ENCODE peak calls at places on chromosomes 13 and 19, in four cellular contexts. One of them, this sample, is unnamed.

GRCh38 chr13:41565221-41565620 is 107.9 kb downstream of the RGCC start:
- DNase-seq in H1: no peak
- DNase-seq in NT2/D1: no peak
- DNase-seq in GM12878: no peak
- DNase-seq in this sample: no peak

GRCh38 chr13:78589206-78589605 is 14.1 kb downstream of the POU4F1 start:
- DNase-seq in H1: no peak
- DNase-seq in NT2/D1: no peak
- DNase-seq in GM12878: no peak
- DNase-seq in this sample: peak; percentile 81

GRCh38 chr13:98535501-98536357 is 41.2 kb downstream of the STK24 start:
- DNase-seq in H1: no peak
- DNase-seq in NT2/D1: no peak
- DNase-seq in GM12878: no peak
- DNase-seq in this sample: no peak

GRCh38 chr19:45027371-45027770 is 11.5 kb upstream of the CLASRP start:
- DNase-seq in H1: no peak
- DNase-seq in NT2/D1: no peak
- DNase-seq in GM12878: no peak
- DNase-seq in this sample: no peak

GRCh38 chr19:14146789-14147216 is 10.4 kb upstream of the ASF1B start:
- DNase-seq in H1: no peak
- DNase-seq in NT2/D1: no peak
- DNase-seq in GM12878: no peak
- DNase-seq in this sample: no peak

GRCh38 chr19:18397242-18398202 is at the start of gene LRRC25:
- DNase-seq in H1: no peak
- DNase-seq in NT2/D1: peak; percentile 23
- DNase-seq in GM12878: no peak
- DNase-seq in this sample: no peak

GRCh38 chr19:34480971-34481821 is at the start of gene WTIP:
- DNase-seq in H1: no peak
- DNase-seq in NT2/D1: peak; percentile 64
- DNase-seq in GM12878: no peak
- DNase-seq in this sample: peak; percentile 55

GRCh38 chr13:95121516-95121915 is 179.7 kb downstream of the ABCC4 start:
- DNase-seq in H1: no peak
- DNase-seq in NT2/D1: no peak
- DNase-seq in GM12878: no peak
- DNase-seq in this sample: no peak

GRCh38 chr19:11090264-11091032 is 1.2 kb downstream of the LDLR start:
- DNase-seq in H1: peak; percentile 83
- DNase-seq in NT2/D1: peak; percentile 96
- DNase-seq in GM12878: peak; percentile 76
- DNase-seq in this sample: peak; percentile 91

GRCh38 chr13:104532131-104532530 is 1465.9 kb upstream of the SLC10A2 start:
- DNase-seq in H1: no peak
- DNase-seq in NT2/D1: no peak
- DNase-seq in GM12878: no peak
- DNase-seq in this sample: no peak

GRCh38 chr13:19845758-19846157 is 17.7 kb downstream of the ZMYM5 start:
- DNase-seq in H1: no peak
- DNase-seq in NT2/D1: no peak
- DNase-seq in GM12878: no peak
- DNase-seq in this sample: peak; percentile 7

GRCh38 chr19:17455711-17456123 is 5.0 kb downstream of the NXNL1 start:
- DNase-seq in H1: no peak
- DNase-seq in NT2/D1: no peak
- DNase-seq in GM12878: no peak
- DNase-seq in this sample: no peak

GRCh38 chr13:20609145-20609544 is 42.2 kb downstream of the IFT88 start:
- DNase-seq in H1: no peak
- DNase-seq in NT2/D1: no peak
- DNase-seq in GM12878: no peak
- DNase-seq in this sample: no peak

GRCh38 chr13:36531746-36532486 is 99.6 kb downstream of the CCNA1 start:
- DNase-seq in H1: no peak
- DNase-seq in NT2/D1: no peak
- DNase-seq in GM12878: no peak
- DNase-seq in this sample: no peak

GRCh38 chr19:12794196-12794921 is 3.1 kb downstream of the JUNB start:
- DNase-seq in H1: no peak
- DNase-seq in NT2/D1: no peak
- DNase-seq in GM12878: no peak
- DNase-seq in this sample: no peak

GRCh38 chr13:36685912-36686311 is 12.1 kb downstream of the SERTM1 start:
- DNase-seq in H1: no peak
- DNase-seq in NT2/D1: no peak
- DNase-seq in GM12878: no peak
- DNase-seq in this sample: no peak

GRCh38 chr19:4229179-4229931 is at the start of gene EBI3:
- DNase-seq in H1: no peak
- DNase-seq in NT2/D1: no peak
- DNase-seq in GM12878: peak; percentile 88
- DNase-seq in this sample: no peak

GRCh38 chr19:13872695-13873389 is 4.1 kb upstream of the NANOS3 start:
- DNase-seq in H1: no peak
- DNase-seq in NT2/D1: peak; percentile 85
- DNase-seq in GM12878: no peak
- DNase-seq in this sample: no peak

GRCh38 chr19:58562126-58563033 is 4.0 kb upstream of the UBE2M start:
- DNase-seq in H1: no peak
- DNase-seq in NT2/D1: no peak
- DNase-seq in GM12878: no peak
- DNase-seq in this sample: no peak

DNA sequence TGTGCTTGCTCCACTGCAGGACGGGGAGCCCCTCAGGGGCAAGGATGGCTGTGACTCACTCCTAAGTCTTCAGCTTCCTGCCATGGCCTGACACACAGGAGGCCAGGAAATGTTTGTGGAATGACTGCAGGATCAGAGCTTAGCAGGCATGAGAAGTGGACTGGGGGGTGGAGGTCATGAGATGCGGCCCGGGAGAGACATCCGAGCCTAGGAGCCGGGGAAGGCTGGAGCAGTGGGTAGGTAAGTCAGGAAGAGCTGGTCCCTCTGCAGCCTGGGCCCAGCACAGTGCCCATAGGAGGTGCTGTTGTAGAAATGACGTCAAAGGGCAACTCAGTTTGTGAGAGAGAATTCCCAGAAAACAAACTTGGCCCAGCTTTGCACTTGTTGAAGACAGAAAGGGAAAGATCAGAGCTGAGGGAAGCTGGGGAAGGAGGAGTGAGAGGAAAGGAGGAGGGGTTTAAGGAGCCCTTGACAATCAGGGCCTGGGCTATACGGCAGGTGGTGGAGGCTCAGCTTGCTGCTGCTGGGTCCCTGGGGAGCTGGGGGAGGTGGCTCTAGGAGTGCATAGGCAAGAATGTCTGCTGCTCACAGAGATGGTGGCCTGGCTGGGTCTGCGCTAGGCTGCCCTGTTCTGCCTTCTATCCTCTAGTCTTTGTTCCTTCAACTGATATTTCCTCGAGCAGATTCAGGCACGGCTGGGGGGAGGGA is 18.5 kb downstream of the POU2F2 start:
- DNase-seq in H1: peak; percentile 56
- DNase-seq in NT2/D1: peak; percentile 50
- DNase-seq in GM12878: peak; percentile 40
- DNase-seq in this sample: no peak
- TF ChIP-seq SUZ12 in H1: no peak
- TF ChIP-seq SUZ12 in NT2/D1: no peak
- TF ChIP-seq SUZ12 in GM12878: no peak
- TF ChIP-seq SUZ12 in this sample: no peak

DNA sequence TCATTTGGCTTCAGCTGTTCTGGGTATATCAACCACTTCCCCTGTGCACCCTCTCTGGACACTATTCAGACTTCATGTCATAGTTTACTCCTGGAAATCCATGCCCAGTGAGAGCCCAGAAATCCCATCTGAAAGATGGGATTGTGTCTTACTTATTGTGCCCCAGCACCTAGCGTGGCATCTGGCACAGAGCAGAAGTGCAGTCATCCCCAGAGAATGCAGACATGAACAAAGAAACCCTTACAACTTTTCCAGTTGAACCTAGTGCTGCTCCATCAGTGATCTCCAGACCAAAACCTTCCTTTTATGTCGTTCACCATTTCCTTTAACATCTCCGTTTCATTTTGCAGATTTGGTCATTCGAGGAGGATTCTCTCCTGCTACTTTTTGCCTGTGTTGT is 60.6 kb downstream of the MBNL2 start:
- DNase-seq in H1: no peak
- DNase-seq in NT2/D1: no peak
- DNase-seq in GM12878: no peak
- DNase-seq in this sample: no peak
- TF ChIP-seq SUZ12 in H1: no peak
- TF ChIP-seq SUZ12 in NT2/D1: no peak
- TF ChIP-seq SUZ12 in GM12878: no peak
- TF ChIP-seq SUZ12 in this sample: no peak

GRCh38 chr19:2500861-2501260 is 24.9 kb downstream of the GADD45B start:
- DNase-seq in H1: no peak
- DNase-seq in NT2/D1: no peak
- DNase-seq in GM12878: no peak
- DNase-seq in this sample: no peak
- TF ChIP-seq SUZ12 in H1: no peak
- TF ChIP-seq SUZ12 in NT2/D1: no peak
- TF ChIP-seq SUZ12 in GM12878: no peak
- TF ChIP-seq SUZ12 in this sample: no peak

GRCh38 chr19:1516395-1516753 is 3.6 kb upstream of the ADAMTSL5 start:
- DNase-seq in H1: no peak
- DNase-seq in NT2/D1: no peak
- DNase-seq in GM12878: no peak
- DNase-seq in this sample: no peak
- TF ChIP-seq SUZ12 in H1: no peak
- TF ChIP-seq SUZ12 in NT2/D1: no peak
- TF ChIP-seq SUZ12 in GM12878: no peak
- TF ChIP-seq SUZ12 in this sample: no peak

DNA sequence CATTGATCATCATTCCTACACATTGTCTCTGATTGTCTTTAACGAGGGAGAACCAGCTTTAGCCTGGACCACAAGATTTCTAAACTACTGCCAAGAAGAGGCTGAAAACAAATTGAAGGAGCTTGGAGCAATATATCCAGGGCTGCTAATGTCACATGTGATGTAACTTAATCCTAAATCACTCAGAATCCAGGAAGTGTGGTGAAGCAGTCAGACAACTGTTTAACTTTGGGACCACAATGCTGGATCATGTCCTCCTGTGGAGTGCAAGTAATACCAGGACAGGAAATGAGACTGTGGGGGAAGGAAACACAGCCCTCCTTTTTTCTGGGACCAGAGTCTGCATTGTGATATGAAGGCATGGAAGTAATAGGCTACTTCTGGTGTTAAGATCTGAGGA is 430.2 kb downstream of the KCTD12 start:
- DNase-seq in H1: no peak
- DNase-seq in NT2/D1: no peak
- DNase-seq in GM12878: no peak
- DNase-seq in this sample: no peak
- TF ChIP-seq SUZ12 in H1: no peak
- TF ChIP-seq SUZ12 in NT2/D1: no peak
- TF ChIP-seq SUZ12 in GM12878: no peak
- TF ChIP-seq SUZ12 in this sample: no peak